ENCODE peak calls at places on chromosomes 5 and 9, in seven cellular contexts. Q, Z, G, E, L, H and Y are unnamed samples. For H3K36me3, the result is how much of the 10 kb centered on the place peaks cover.

GRCh38 chr5:38670878-38671277 is 114.4 kb upstream of the LIFR start:
- DNase-seq in L (no peak), E (no peak), Q (no peak), Z (no peak), G (no peak), H (peak), Y (no peak)

GRCh38 chr5:14818931-14819790 is 52.4 kb downstream of the ANKH start:
- DNase-seq in L (no peak), E (no peak), G (no peak), H (peak), Q (no peak), Z (no peak), Y (no peak)

GRCh38 chr9:91279296-91280204 is 82.2 kb downstream of the AUH start:
- DNase-seq in H (no peak), Z (no peak), G (no peak), E (no peak), Q (no peak), L (no peak), Y (no peak)

GRCh38 chr5:105807251-105807650 is 1863.5 kb downstream of the EFNA5 start:
- DNase-seq in E (no peak), G (no peak), Q (no peak), Z (no peak), L (no peak), H (no peak), Y (no peak)

GRCh38 chr9:113589890-113590289 is 126.4 kb downstream of the RGS3 start:
- DNase-seq in H (peak), L (no peak), Z (no peak), Q (no peak), G (no peak), E (no peak), Y (no peak)

GRCh38 chr9:126146254-126147145 is 180.1 kb upstream of the MVB12B start:
- DNase-seq in Z (peak), G (peak), Q (no peak), E (peak), H (peak), L (peak), Y (no peak)

GRCh38 chr5:72387985-72388384 is 67.8 kb downstream of the PTCD2 start:
- DNase-seq in L (no peak), H (peak), Z (no peak), E (no peak), G (no peak), Q (peak), Y (no peak)

GRCh38 chr5:14816999-14817761 is 54.4 kb downstream of the ANKH start:
- DNase-seq in Z (no peak), G (no peak), L (no peak), Q (no peak), H (peak), E (no peak), Y (no peak)

GRCh38 chr5:14039576-14039975 is 95.1 kb upstream of the DNAH5 start:
- DNase-seq in E (no peak), Q (no peak), L (no peak), H (peak), Z (no peak), G (no peak), Y (no peak)

GRCh38 chr5:130975299-130975698 is 189.8 kb downstream of the HINT1 start:
- DNase-seq in L (peak), H (no peak), G (no peak), Z (no peak), Q (no peak), E (no peak), Y (no peak)

GRCh38 chr9:13939129-13939528 is 374.8 kb downstream of the NFIB start:
- DNase-seq in H (peak), L (no peak), Z (no peak), G (no peak), Q (no peak), E (no peak), Y (no peak)

GRCh38 chr5:73637565-73637964 is 11.6 kb downstream of the ARHGEF28 start:
- DNase-seq in Q (no peak), G (no peak), Z (no peak), E (no peak), H (no peak), L (no peak), Y (no peak)

GRCh38 chr9:137456061-137456863 is 2.9 kb downstream of the NSMF start:
- DNase-seq in L (no peak), E (no peak), H (no peak), Z (peak), Q (peak), G (no peak), Y (no peak)

GRCh38 chr9:37643214-37643613 is 7.5 kb upstream of the FRMPD1 start:
- DNase-seq in Q (no peak), Z (no peak), H (no peak), E (no peak), L (no peak), G (no peak), Y (no peak)
- H3K4me3 ChIP-seq in Q (no peak), Z (no peak), H (no peak), E (no peak), L (no peak), G (no peak), Y (no peak)

GRCh38 chr5:179872356-179873160 is 13.9 kb upstream of the MRNIP start:
- DNase-seq in Q (no peak), L (no peak), E (no peak), H (no peak), G (no peak), Z (no peak), Y (no peak)

GRCh38 chr5:179874136-179874535 is 15.5 kb upstream of the MRNIP start:
- DNase-seq in H (no peak), G (no peak), E (no peak), Z (no peak), L (no peak), Q (no peak), Y (no peak)

GRCh38 chr5:179874536-179875292 is 16.1 kb upstream of the MRNIP start:
- DNase-seq in L (no peak), Z (no peak), H (no peak), E (no peak), Q (no peak), G (no peak), Y (no peak)

GRCh38 chr5:179873711-179874110 is 15.1 kb upstream of the MRNIP start:
- DNase-seq in H (no peak), G (no peak), E (no peak), Z (no peak), L (no peak), Q (no peak), Y (no peak)

DNA sequence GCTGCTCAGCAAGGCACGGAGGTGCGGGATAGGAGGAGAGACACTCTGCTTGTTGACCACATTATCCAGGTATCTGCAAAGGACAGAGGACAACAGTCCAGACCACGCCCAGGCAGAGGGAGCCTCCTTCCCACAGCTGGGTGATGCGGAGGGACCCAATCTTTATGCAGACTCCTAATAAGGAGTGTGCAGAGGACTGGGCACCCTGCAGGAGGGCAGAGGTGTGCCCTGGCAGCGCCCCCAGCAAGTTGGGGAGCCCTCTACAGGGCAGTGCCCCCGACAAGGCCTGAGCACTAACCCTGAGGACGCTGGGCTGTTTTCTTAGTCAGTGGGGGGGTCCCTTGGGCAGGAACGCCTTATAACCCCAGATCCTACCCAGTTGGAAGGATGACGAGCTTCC is 14.6 kb upstream of the MRNIP start:
- DNase-seq in Q (no peak), G (no peak), H (no peak), Z (peak), E (no peak), L (no peak), Y (no peak)
- H3K36me3 ChIP-seq in Q (under half), G (under half), H (under half), Z (under half), E (half or more), L (under half), Y (under half)

GRCh38 chr5:79133657-79134451 is 22.2 kb downstream of the BHMT start:
- DNase-seq in Q (peak), L (peak), Z (peak), H (peak), E (peak), G (peak), Y (peak)
- H3K4me3 ChIP-seq in Q (peak), L (peak), Z (peak), H (peak), E (no peak), G (no peak), Y (peak)

GRCh38 chr9:89309608-89310485 is 1.1 kb upstream of the CKS2 start:
- DNase-seq in Z (no peak), H (peak), L (peak), G (no peak), E (no peak), Q (no peak), Y (no peak)

GRCh38 chr9:89310486-89311345 is at the start of gene CKS2:
- DNase-seq in H (peak), G (peak), E (peak), L (peak), Z (peak), Q (peak), Y (peak)

GRCh38 chr9:89313842-89314241 is 2.8 kb downstream of the CKS2 start:
- DNase-seq in Z (no peak), H (peak), L (no peak), Q (no peak), G (no peak), E (no peak), Y (no peak)

GRCh38 chr9:89312154-89312616 is 1.2 kb downstream of the CKS2 start:
- DNase-seq in G (no peak), H (peak), Z (no peak), Q (no peak), L (peak), E (no peak), Y (no peak)

DNA sequence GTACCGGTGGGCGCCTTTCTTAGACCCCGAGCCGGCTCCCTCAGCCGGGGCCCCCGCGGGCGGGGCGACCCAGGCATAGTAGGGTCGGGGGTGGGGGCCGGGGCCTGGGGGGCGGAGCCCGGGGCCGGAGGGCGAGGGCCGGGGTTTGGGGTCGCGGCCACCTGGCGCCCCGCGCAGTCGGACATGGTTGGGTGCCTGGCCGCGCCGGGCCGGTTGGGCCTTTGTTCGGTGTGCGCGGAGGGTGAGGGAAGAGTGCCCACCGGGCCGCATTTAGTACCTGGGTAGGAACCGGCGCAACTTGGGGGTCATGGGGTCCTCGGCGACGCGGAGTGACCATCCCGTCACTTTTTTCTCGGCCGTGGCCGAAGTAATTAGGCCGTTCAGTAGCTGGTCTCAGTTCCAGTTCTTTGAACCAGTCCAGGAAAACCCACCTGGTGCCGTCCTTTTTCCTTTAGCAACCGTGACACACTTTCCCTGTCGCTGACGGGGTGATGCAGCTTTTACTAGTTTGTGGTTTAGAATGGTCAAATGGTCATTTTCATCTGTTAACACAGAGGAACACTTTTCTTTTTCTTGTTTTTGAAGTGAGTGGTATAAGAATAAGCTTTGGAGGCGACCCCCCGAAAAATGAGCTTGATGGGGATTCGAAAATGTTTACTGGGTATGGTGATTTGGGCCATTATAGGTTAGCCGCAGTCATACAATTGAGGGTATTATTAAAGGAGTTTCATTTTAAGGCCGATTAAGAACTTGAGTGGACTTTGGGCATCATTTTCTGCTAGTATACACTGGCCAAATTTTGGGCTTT is 555 bp downstream of the CKS2 start:
- DNase-seq in Q (no peak), Z (peak), E (no peak), H (peak), L (peak), G (no peak), Y (no peak)
- H3K36me3 ChIP-seq in Q (under half), Z (under half), E (half or more), H (under half), L (under half), G (under half), Y (under half)

GRCh38 chr5:159987031-159987674 is 21.8 kb upstream of the TTC1 start:
- DNase-seq in Q (no peak), G (peak), Z (peak), H (peak), L (peak), E (peak), Y (peak)
- H3K4me3 ChIP-seq in Q (peak), G (peak), Z (no peak), H (peak), L (peak), E (peak), Y (peak)

GRCh38 chr5:172859966-172860365 is 25.9 kb downstream of the ERGIC1 start:
- DNase-seq in Q (no peak), Z (no peak), H (no peak), G (no peak), L (no peak), E (no peak), Y (no peak)
- H3K36me3 ChIP-seq in Q (under half), Z (under half), H (under half), G (under half), L (under half), E (under half), Y (under half)

DNA sequence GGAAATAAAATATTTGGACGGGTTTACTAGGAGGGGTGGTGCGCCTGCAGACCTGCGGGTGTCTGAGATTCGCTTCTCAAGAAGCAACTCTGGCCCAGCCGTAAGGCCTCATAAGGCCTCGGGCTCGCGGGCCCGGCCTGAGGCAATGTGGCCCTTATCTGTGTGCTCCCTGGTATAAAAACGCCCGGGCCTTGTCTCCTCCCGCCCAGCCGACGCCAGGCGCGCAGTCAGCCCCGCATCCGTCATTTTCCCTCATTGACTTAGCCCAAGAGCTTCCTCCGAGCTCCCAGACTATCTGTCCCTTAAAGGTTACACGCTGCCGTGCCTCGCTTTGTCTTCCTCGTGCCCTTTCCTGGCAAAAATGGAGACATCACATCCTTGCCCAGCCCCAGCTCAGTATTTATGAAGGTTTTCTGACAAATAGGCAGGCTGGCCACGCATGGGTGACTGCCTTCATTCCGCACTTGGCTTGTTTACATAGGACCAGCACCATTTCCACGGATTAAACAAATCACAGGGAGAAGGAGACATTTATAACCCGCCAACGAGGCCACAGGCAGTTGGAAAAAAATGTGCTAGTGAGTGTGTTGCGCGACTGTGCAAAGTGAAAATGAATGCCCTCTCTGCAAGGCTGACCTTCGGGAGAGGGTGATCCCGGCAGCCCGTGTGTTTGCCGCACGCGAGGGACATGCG is 74.5 kb upstream of the TBCA start:
- DNase-seq in H (no peak), Q (no peak), E (no peak), Z (no peak), G (no peak), L (no peak), Y (no peak)
- H3K4me3 ChIP-seq in H (peak), Q (no peak), E (no peak), Z (no peak), G (no peak), L (peak), Y (no peak)